ENCODE peak calls at places on chromosome 22, in nine cellular contexts. W, B, T, O, A, E, Z, R and V are unnamed samples.

GRCh38 chr22:19811811-19812771 is 42.6 kb downstream of the GNB1L start:
- DNase-seq in W (no peak), B (no peak), T (peak), O (no peak), A (no peak), E (no peak), Z (no peak), R (peak), V (no peak)

GRCh38 chr22:37762389-37762836 is 45.3 kb upstream of the GCAT start:
- DNase-seq in W (no peak), B (no peak), T (no peak), O (no peak), A (no peak), E (no peak), Z (no peak), R (no peak), V (no peak)

GRCh38 chr22:48615171-48616008 is 1212.3 kb downstream of the BRD1 start:
- DNase-seq in W (no peak), B (no peak), T (no peak), O (no peak), A (no peak), E (no peak), Z (no peak), R (no peak), V (no peak)

GRCh38 chr22:44221710-44222475 is 41.2 kb downstream of the PARVG start:
- DNase-seq in W (no peak), B (no peak), T (peak), O (no peak), A (no peak), E (no peak), Z (no peak), R (no peak), V (no peak)

GRCh38 chr22:19874307-19875060 is 19.8 kb upstream of the GNB1L start:
- DNase-seq in W (no peak), B (peak), T (peak), O (no peak), A (no peak), E (no peak), Z (no peak), R (peak), V (no peak)

GRCh38 chr22:24845036-24845918 is 39.3 kb downstream of the SGSM1 start:
- DNase-seq in W (no peak), B (no peak), T (peak), O (peak), A (no peak), E (no peak), Z (peak), R (peak), V (no peak)

GRCh38 chr22:24703101-24703500 is 71.4 kb downstream of the PIWIL3 start:
- DNase-seq in W (peak), B (no peak), T (no peak), O (no peak), A (peak), E (peak), Z (no peak), R (no peak), V (no peak)

GRCh38 chr22:37716708-37717107 is 19.9 kb downstream of the TRIOBP start:
- DNase-seq in W (no peak), B (no peak), T (no peak), O (peak), A (no peak), E (no peak), Z (no peak), R (no peak), V (no peak)

GRCh38 chr22:43136255-43136654 is 6.9 kb downstream of the MCAT start:
- DNase-seq in W (no peak), B (peak), T (no peak), O (no peak), A (peak), E (peak), Z (peak), R (no peak), V (no peak)

GRCh38 chr22:33476206-33476605 is 418.0 kb upstream of the SYN3 start:
- DNase-seq in W (no peak), B (no peak), T (no peak), O (no peak), A (no peak), E (no peak), Z (no peak), R (no peak), V (no peak)

GRCh38 chr22:46605117-46605516 is 15.1 kb upstream of the GRAMD4 start:
- DNase-seq in W (no peak), B (no peak), T (no peak), O (no peak), A (no peak), E (no peak), Z (no peak), R (no peak), V (no peak)

GRCh38 chr22:44544523-44545433 is 46.7 kb upstream of the RTL6 start:
- DNase-seq in W (no peak), B (no peak), T (no peak), O (no peak), A (no peak), E (no peak), Z (no peak), R (no peak), V (no peak)

GRCh38 chr22:25206998-25207397 is 7.3 kb downstream of the CRYBB3 start:
- DNase-seq in W (no peak), B (no peak), T (no peak), O (no peak), A (no peak), E (no peak), Z (no peak), R (no peak), V (no peak)

GRCh38 chr22:36776722-36777121 is 803 bp upstream of the IFT27 start:
- DNase-seq in W (no peak), B (no peak), T (no peak), O (no peak), A (no peak), E (no peak), Z (no peak), R (no peak), V (no peak)

GRCh38 chr22:24499706-24500105 is 4.6 kb downstream of the UPB1 start:
- DNase-seq in W (no peak), B (no peak), T (no peak), O (no peak), A (no peak), E (no peak), Z (no peak), R (no peak), V (no peak)

GRCh38 chr22:31206896-31207687 is 5.0 kb upstream of the LIMK2 start:
- DNase-seq in W (peak), B (peak), T (no peak), O (no peak), A (no peak), E (no peak), Z (no peak), R (no peak), V (no peak)